ENCODE peak calls at places on chromosomes 4 and X, in seven cellular contexts. X, N, W, Z, V, R and K are unnamed samples.

GRCh38 chrX:24145340-24146186 is 4.0 kb upstream of the ZFX start:
- DNase-seq in V (peak), N (no peak), Z (no peak), X (no peak), W (no peak), R (peak), K (no peak)

GRCh38 chrX:108033890-108034289 is 11.0 kb upstream of the VSIG1 start:
- DNase-seq in Z (no peak), W (no peak), X (no peak), N (no peak), R (peak), V (no peak), K (no peak)

GRCh38 chr4:37604464-37604863 is 81.7 kb downstream of the RELL1 start:
- DNase-seq in X (no peak), N (no peak), W (no peak), Z (no peak), V (peak), R (peak), K (no peak)

GRCh38 chr4:1293531-1293941 is 3.8 kb downstream of the MAEA start:
- DNase-seq in W (no peak), R (no peak), Z (no peak), X (peak), V (no peak), N (no peak), K (no peak)

GRCh38 chrX:150569155-150569477 is 695 bp downstream of the MTM1 start:
- DNase-seq in W (no peak), X (peak), N (no peak), Z (no peak), R (peak), V (peak), K (no peak)

GRCh38 chrX:138711399-138712347 is at the start of gene FGF13:
- DNase-seq in N (peak), V (no peak), X (peak), W (no peak), R (no peak), Z (peak), K (peak)

GRCh38 chrX:23434356-23434884 is 99.8 kb downstream of the PTCHD1 start:
- DNase-seq in N (peak), X (peak), Z (peak), R (peak), V (peak), W (no peak), K (no peak)

GRCh38 chrX:114626323-114626722 is 42.4 kb downstream of the HTR2C start:
- DNase-seq in N (no peak), W (no peak), V (peak), X (no peak), Z (no peak), R (peak), K (no peak)

GRCh38 chr4:2058264-2059033 is 678 bp upstream of the NAT8L start:
- DNase-seq in W (peak), X (no peak), R (no peak), V (no peak), Z (peak), N (no peak), K (no peak)

GRCh38 chr4:1648962-1649361 is 35.2 kb downstream of the FAM53A start:
- DNase-seq in X (no peak), Z (no peak), N (no peak), V (no peak), R (no peak), W (no peak), K (no peak)

GRCh38 chr4:120616041-120616440 is 306.5 kb downstream of the PRDM5 start:
- DNase-seq in X (no peak), R (no peak), N (no peak), W (no peak), Z (no peak), V (no peak), K (no peak)

GRCh38 chr4:169437299-169438047 is 166.7 kb upstream of the SH3RF1 start:
- DNase-seq in X (no peak), V (no peak), R (no peak), W (no peak), Z (no peak), N (no peak), K (no peak)

GRCh38 chrX:47148946-47149345 is 3.9 kb downstream of the RBM10 start:
- DNase-seq in Z (no peak), X (no peak), V (no peak), N (no peak), W (no peak), R (no peak), K (no peak)

GRCh38 chr4:8834681-8835220 is 36.9 kb downstream of the HMX1 start:
- DNase-seq in V (no peak), R (no peak), W (peak), Z (peak), X (peak), N (no peak), K (no peak)

GRCh38 chr4:54783402-54784110 is 125.8 kb downstream of the KIT start:
- DNase-seq in Z (no peak), X (no peak), N (no peak), W (no peak), V (no peak), R (peak), K (no peak)

GRCh38 chr4:6917445-6918241 is 8.0 kb downstream of the TBC1D14 start:
- DNase-seq in V (no peak), R (no peak), W (peak), Z (peak), N (peak), X (peak), K (peak)

GRCh38 chr4:82780398-82781231 is 18.0 kb downstream of the SCD5 start:
- DNase-seq in R (no peak), W (no peak), V (no peak), X (peak), N (peak), Z (peak), K (no peak)

GRCh38 chrX:109952985-109953905 is 49.7 kb upstream of the TMEM164 start:
- DNase-seq in N (no peak), W (no peak), V (no peak), X (no peak), R (no peak), Z (no peak), K (no peak)

GRCh38 chrX:120774611-120775010 is 101.1 kb downstream of the CT47B1 start:
- DNase-seq in N (no peak), R (no peak), W (no peak), X (no peak), V (no peak), Z (no peak), K (no peak)

GRCh38 chr4:7904942-7905341 is 34.7 kb downstream of the AFAP1 start:
- DNase-seq in R (peak), X (no peak), W (no peak), Z (no peak), N (peak), V (peak), K (no peak)

GRCh38 chrX:31459361-31459760 is 387.5 kb upstream of the FTHL17 start:
- DNase-seq in Z (no peak), X (no peak), R (peak), W (no peak), V (no peak), N (no peak), K (no peak)

GRCh38 chr4:98685225-98686045 is 27.0 kb upstream of the TSPAN5 start:
- DNase-seq in Z (no peak), N (no peak), W (no peak), X (no peak), R (no peak), V (no peak), K (peak)

GRCh38 chrX:40663880-40664630 is 16.7 kb upstream of the CXorf38 start:
- DNase-seq in Z (no peak), V (no peak), R (peak), W (peak), N (no peak), X (no peak), K (no peak)

GRCh38 chr4:6199344-6199921 is 916 bp downstream of the JAKMIP1 start:
- DNase-seq in Z (no peak), N (no peak), R (no peak), W (no peak), X (no peak), V (peak), K (no peak)

GRCh38 chr4:187286536-187286935 is 562.9 kb upstream of the FAT1 start:
- DNase-seq in N (no peak), W (no peak), V (no peak), Z (no peak), X (no peak), R (peak), K (no peak)

GRCh38 chrX:25028726-25029125 is 13.0 kb upstream of the ARX start:
- DNase-seq in W (no peak), X (no peak), Z (no peak), N (no peak), R (peak), V (peak), K (no peak)

GRCh38 chrX:54721424-54721823 is 76.6 kb downstream of the ITIH6 start:
- DNase-seq in Z (no peak), V (peak), X (no peak), N (no peak), R (no peak), W (no peak), K (no peak)

GRCh38 chrX:39518451-39519212 is 579.1 kb downstream of the BCOR start:
- DNase-seq in R (no peak), X (no peak), V (no peak), W (no peak), N (no peak), Z (no peak), K (no peak)

GRCh38 chr4:68175562-68176155 is 46.0 kb upstream of the TMPRSS11F start:
- DNase-seq in Z (no peak), V (peak), X (no peak), W (peak), N (no peak), R (peak), K (no peak)

GRCh38 chr4:126820631-126821030 is 812.1 kb upstream of the INTU start:
- DNase-seq in W (no peak), R (no peak), Z (no peak), N (no peak), X (no peak), V (no peak), K (no peak)

GRCh38 chrX:108070891-108071290 is 20.5 kb downstream of the PSMD10 start:
- DNase-seq in R (peak), Z (no peak), W (no peak), V (peak), N (no peak), X (no peak), K (no peak)

GRCh38 chr4:58776627-58777026 is 1666.4 kb upstream of the IGFBP7 start:
- DNase-seq in X (no peak), N (no peak), R (no peak), Z (no peak), V (no peak), W (no peak), K (no peak)

GRCh38 chr4:15525080-15525479 is 55.4 kb downstream of the CC2D2A start:
- DNase-seq in R (no peak), Z (no peak), V (peak), W (no peak), X (no peak), N (no peak), K (no peak)

GRCh38 chr4:156976147-156976546 is 4.5 kb upstream of the PDGFC start:
- DNase-seq in N (no peak), X (no peak), W (no peak), R (peak), Z (no peak), V (peak), K (no peak)

DNA sequence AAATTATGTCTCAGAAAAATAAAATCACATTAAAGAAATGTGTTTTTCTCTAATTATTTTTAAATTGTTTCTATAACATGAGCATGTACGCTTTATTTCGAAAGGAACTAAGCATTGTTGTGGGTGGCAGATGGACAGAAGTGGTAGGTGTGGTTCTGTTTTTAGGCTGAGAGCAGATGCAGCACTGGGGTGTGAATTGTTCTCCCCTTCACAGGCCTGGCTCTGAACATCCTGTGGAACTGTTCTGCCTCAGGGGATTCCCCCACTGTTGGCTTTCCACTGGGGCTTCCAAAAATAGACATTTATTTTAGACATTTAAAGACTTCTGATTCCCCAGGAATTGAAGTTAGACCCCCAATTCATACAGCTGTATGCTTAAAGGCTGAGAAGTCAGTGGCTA is 41.9 kb upstream of the PDHA2 start:
- DNase-seq in Z (no peak), X (no peak), V (no peak), W (no peak), R (no peak), N (no peak), K (no peak)
- TF ChIP-seq CTCF in Z (no peak), X (no peak), V (no peak), W (no peak), R (no peak), N (no peak), K (no peak)

GRCh38 chrX:134377537-134377936 is 82.4 kb upstream of the HPRT1 start:
- DNase-seq in V (peak), N (no peak), R (peak), Z (no peak), W (peak), X (no peak), K (peak)
- TF ChIP-seq CTCF in V (peak), N (no peak), R (peak), Z (no peak), W (peak), X (no peak), K (peak)

DNA sequence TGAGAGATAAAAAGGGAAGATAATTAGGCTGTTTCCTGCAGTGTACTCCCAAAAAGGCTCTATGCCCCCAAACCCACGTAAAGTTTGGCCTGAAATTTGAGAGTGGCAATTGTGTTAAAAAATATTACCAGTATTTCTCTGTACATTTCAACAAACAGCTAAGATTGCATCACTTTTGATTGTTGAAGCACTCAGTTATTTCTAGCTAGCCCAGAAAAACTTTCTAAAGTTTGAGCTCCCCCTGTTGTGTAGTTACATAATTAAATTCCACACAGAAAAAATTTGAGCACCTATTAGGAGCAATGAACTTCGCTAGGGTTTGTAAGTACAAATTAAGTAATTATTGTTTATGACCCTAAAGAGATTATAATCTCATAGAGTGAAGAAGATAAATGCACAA is 109.4 kb downstream of the DLG3 start:
- DNase-seq in Z (no peak), W (no peak), X (no peak), N (no peak), R (peak), V (peak), K (peak)
- TF ChIP-seq CTCF in Z (no peak), W (no peak), X (no peak), N (peak), R (peak), V (peak), K (no peak)

GRCh38 chr4:143558823-143559756 is 45.6 kb downstream of the SMARCA5 start:
- DNase-seq in R (peak), X (peak), W (peak), N (peak), Z (peak), V (peak), K (peak)
- TF ChIP-seq CTCF in R (peak), X (peak), W (peak), N (peak), Z (peak), V (peak), K (peak)

GRCh38 chrX:15056044-15056443 is 182.8 kb downstream of the MOSPD2 start:
- DNase-seq in N (no peak), X (no peak), Z (no peak), W (no peak), V (peak), R (no peak), K (no peak)

GRCh38 chrX:15055146-15055930 is 182.1 kb downstream of the MOSPD2 start:
- DNase-seq in X (no peak), V (peak), Z (no peak), N (no peak), R (peak), W (no peak), K (no peak)

GRCh38 chrX:15050395-15050794 is 177.2 kb downstream of the MOSPD2 start:
- DNase-seq in V (no peak), R (no peak), W (no peak), N (no peak), X (no peak), Z (no peak), K (no peak)
- TF ChIP-seq CTCF in V (peak), R (no peak), W (peak), N (no peak), X (no peak), Z (no peak), K (no peak)

GRCh38 chrX:18984381-18985185 is 669 bp upstream of the PHKA2 start:
- DNase-seq in V (peak), X (peak), N (peak), W (peak), R (peak), Z (peak), K (peak)
- TF ChIP-seq CTCF in V (peak), X (peak), N (peak), W (peak), R (peak), Z (peak), K (peak)